ENCODE peak calls at places on chromosomes 2 and 18, in six cellular contexts. One of them, this sample, is unnamed.

GRCh38 chr2:144912206-144912605 is 392.3 kb upstream of the ZEB2 start:
- DNase-seq in AG09319: no peak
- DNase-seq in OCI-M1: no peak
- DNase-seq in fibroblast of lung: peak
- DNase-seq in putamen: no peak
- DNase-seq in ELR: no peak
- DNase-seq in this sample: no peak

GRCh38 chr18:54776282-54776977 is 51.8 kb upstream of the RAB27B start:
- DNase-seq in AG09319: peak
- DNase-seq in OCI-M1: peak
- DNase-seq in fibroblast of lung: peak
- DNase-seq in putamen: no peak
- DNase-seq in ELR: peak
- DNase-seq in this sample: no peak

GRCh38 chr18:79625924-79626561 is 53.6 kb upstream of the CTDP1 start:
- DNase-seq in AG09319: no peak
- DNase-seq in OCI-M1: no peak
- DNase-seq in fibroblast of lung: no peak
- DNase-seq in putamen: no peak
- DNase-seq in ELR: no peak
- DNase-seq in this sample: no peak

GRCh38 chr2:112725545-112726457 is 5.0 kb downstream of the NT5DC4 start:
- DNase-seq in AG09319: no peak
- DNase-seq in OCI-M1: peak
- DNase-seq in fibroblast of lung: no peak
- DNase-seq in putamen: no peak
- DNase-seq in ELR: peak
- DNase-seq in this sample: no peak

GRCh38 chr18:10312316-10313015 is 142.0 kb upstream of the APCDD1 start:
- DNase-seq in AG09319: no peak
- DNase-seq in OCI-M1: no peak
- DNase-seq in fibroblast of lung: no peak
- DNase-seq in putamen: no peak
- DNase-seq in ELR: no peak
- DNase-seq in this sample: no peak

GRCh38 chr18:79941473-79942119 is 9.9 kb downstream of the SLC66A2 start:
- DNase-seq in AG09319: no peak
- DNase-seq in OCI-M1: no peak
- DNase-seq in fibroblast of lung: no peak
- DNase-seq in putamen: no peak
- DNase-seq in ELR: no peak
- DNase-seq in this sample: no peak

GRCh38 chr2:50849205-50849604 is 182.7 kb downstream of the NRXN1 start:
- DNase-seq in AG09319: no peak
- DNase-seq in OCI-M1: no peak
- DNase-seq in fibroblast of lung: no peak
- DNase-seq in putamen: no peak
- DNase-seq in ELR: no peak
- DNase-seq in this sample: no peak

GRCh38 chr2:47195149-47195548 is 40.0 kb upstream of the STPG4 start:
- DNase-seq in AG09319: no peak
- DNase-seq in OCI-M1: no peak
- DNase-seq in fibroblast of lung: peak
- DNase-seq in putamen: no peak
- DNase-seq in ELR: peak
- DNase-seq in this sample: no peak

GRCh38 chr2:43087413-43087812 is 139.0 kb downstream of the ZFP36L2 start:
- DNase-seq in AG09319: no peak
- DNase-seq in OCI-M1: no peak
- DNase-seq in fibroblast of lung: no peak
- DNase-seq in putamen: no peak
- DNase-seq in ELR: no peak
- DNase-seq in this sample: no peak

GRCh38 chr2:26723475-26723874 is 31.0 kb downstream of the KCNK3 start:
- DNase-seq in AG09319: no peak
- DNase-seq in OCI-M1: no peak
- DNase-seq in fibroblast of lung: no peak
- DNase-seq in putamen: no peak
- DNase-seq in ELR: no peak
- DNase-seq in this sample: no peak

This sample was measured in RPMI8226.